ENCODE peak calls at places on chromosomes 12 and 14, in five cellular contexts. Y is body of pancreas, X is anterior cingulate cortex, C is SK-N-SH, Q is Kasumi-1. L is an unnamed sample.

GRCh38 chr12:96197503-96198272 is 3.5 kb downstream of the ELK3 start:
- DNase-seq in C (no peak), Y (no peak), X (no peak), Q (no peak), L (peak)

GRCh38 chr12:67048371-67048770 is 220.8 kb upstream of the CAND1 start:
- DNase-seq in Y (no peak), X (no peak), C (no peak), Q (no peak), L (no peak)

GRCh38 chr14:94411638-94412037 is 23.2 kb upstream of the SERPINA1 start:
- DNase-seq in Y (no peak), C (no peak), Q (no peak), X (no peak), L (peak)

GRCh38 chr14:33679461-33680225 is 271.2 kb downstream of the EGLN3 start:
- DNase-seq in C (no peak), Q (no peak), Y (no peak), X (no peak), L (no peak)

GRCh38 chr14:39173198-39173597 is 1.9 kb upstream of the PNN start:
- DNase-seq in Y (no peak), Q (no peak), X (no peak), C (no peak), L (no peak)

GRCh38 chr12:122040579-122041386 is 19.1 kb downstream of the BCL7A start:
- DNase-seq in Y (no peak), C (no peak), Q (no peak), X (no peak), L (peak)

GRCh38 chr14:63275611-63276010 is 43.1 kb downstream of the GPHB5 start:
- DNase-seq in Y (no peak), Q (no peak), X (no peak), C (no peak), L (no peak)

GRCh38 chr12:8057839-8058238 is 8.3 kb downstream of the C3AR1 start:
- DNase-seq in Y (no peak), X (no peak), C (no peak), Q (peak), L (no peak)

GRCh38 chr14:73491256-73491976 is 683 bp downstream of the RIOX1 start:
- DNase-seq in Q (peak), X (no peak), Y (peak), C (peak), L (peak)

GRCh38 chr12:52413787-52414345 is 7.7 kb upstream of the KRT82 start:
- DNase-seq in Q (no peak), Y (no peak), X (no peak), C (no peak), L (no peak)

GRCh38 chr12:79454338-79454777 is 236.4 kb downstream of the PAWR start:
- DNase-seq in Y (no peak), X (no peak), C (no peak), Q (no peak), L (peak)